ENCODE peak calls at places on chromosomes 6 and 20, in seven cellular contexts. J is IMR-90, H is H1, C is mesendoderm, W is neuronal stem cell, V is H9, Z is mesenchymal stem cell. S is an unnamed sample.

GRCh38 chr6:21455071-21455470 is 138.5 kb upstream of the SOX4 start:
- DNase-seq in Z (no peak), J (peak; percentile 6), V (no peak), H (no peak), W (no peak), C (no peak), S (no peak)

GRCh38 chr6:141988954-141989705 is 143.6 kb upstream of the GJE1 start:
- DNase-seq in Z (peak; percentile 78), V (peak; percentile 69), J (peak; percentile 81), H (peak; percentile 25), C (peak; percentile 93), W (peak; percentile 40), S (peak; percentile 92)

GRCh38 chr6:38508894-38509293 is 130.8 kb downstream of the BTBD9 start:
- DNase-seq in J (peak; percentile 79), Z (peak; percentile 74), C (peak; percentile 47), V (no peak), H (no peak), W (no peak), S (peak; percentile 47)

GRCh38 chr20:3092611-3093379 is 8.3 kb upstream of the AVP start:
- DNase-seq in C (peak; percentile 32), V (peak; percentile 52), Z (no peak), J (no peak), H (no peak), W (no peak), S (no peak)

GRCh38 chr6:150992682-150993081 is 127.2 kb downstream of the MTHFD1L start:
- DNase-seq in J (peak; percentile 47), Z (no peak), V (no peak), H (no peak), W (no peak), C (no peak), S (no peak)

GRCh38 chr6:16049178-16049577 is 79.7 kb upstream of the MYLIP start:
- DNase-seq in C (no peak), W (no peak), H (no peak), Z (peak; percentile 36), V (no peak), J (no peak), S (no peak)

GRCh38 chr20:45969712-45970634 is 2.0 kb downstream of the ZNF335 start:
- DNase-seq in W (peak; percentile 45), H (no peak), V (peak; percentile 53), J (peak; percentile 64), Z (peak; percentile 74), C (peak; percentile 87), S (no peak)

GRCh38 chr6:170269873-170270541 is 20.9 kb downstream of the DLL1 start:
- DNase-seq in H (no peak), C (no peak), Z (no peak), W (no peak), J (peak; percentile 43), V (no peak), S (peak; percentile 12)

GRCh38 chr20:52083627-52084232 is 107.8 kb downstream of the ZFP64 start:
- DNase-seq in V (peak; percentile 57), H (peak; percentile 25), Z (peak; percentile 74), W (peak; percentile 59), J (peak; percentile 75), C (peak; percentile 64), S (peak; percentile 48)

GRCh38 chr6:127923135-127923534 is 22.3 kb upstream of the THEMIS start:
- DNase-seq in Z (no peak), H (no peak), C (no peak), V (no peak), J (no peak), W (no peak), S (no peak)

GRCh38 chr6:14734416-14735340 is 511.2 kb upstream of the JARID2 start:
- DNase-seq in C (no peak), H (no peak), J (peak; percentile 93), Z (peak; percentile 96), W (no peak), V (no peak), S (peak; percentile 63)

GRCh38 chr6:14799928-14800327 is 445.9 kb upstream of the JARID2 start:
- DNase-seq in Z (peak; percentile 85), V (peak; percentile 69), W (peak; percentile 65), J (peak; percentile 81), C (peak; percentile 97), H (no peak), S (peak; percentile 78)

GRCh38 chr20:59845472-59845871 is 88.0 kb downstream of the SYCP2 start:
- DNase-seq in V (no peak), H (no peak), Z (no peak), W (no peak), C (no peak), J (no peak), S (no peak)

GRCh38 chr20:12166053-12166717 is 248.5 kb downstream of the BTBD3 start:
- DNase-seq in V (no peak), Z (peak; percentile 89), J (peak; percentile 95), W (no peak), H (no peak), C (no peak), S (peak; percentile 24)

GRCh38 chr6:150267686-150268561 is 100.9 kb upstream of the IYD start:
- DNase-seq in W (no peak), J (peak; percentile 88), Z (peak; percentile 24), H (no peak), V (no peak), C (no peak), S (no peak)

GRCh38 chr6:44024597-44025219 is 102.5 kb downstream of the MRPL14 start:
- DNase-seq in H (no peak), J (no peak), Z (no peak), V (peak; percentile 26), C (no peak), W (no peak), S (no peak)

GRCh38 chr20:56362833-56363413 is 4.1 kb downstream of the FAM210B start:
- DNase-seq in Z (no peak), H (no peak), W (no peak), C (peak; percentile 27), J (peak; percentile 16), V (peak; percentile 44), S (no peak)

GRCh38 chr20:32535953-32536823 is 48.9 kb downstream of the NOL4L start:
- DNase-seq in Z (no peak), H (no peak), J (peak; percentile 6), C (peak; percentile 97), V (peak; percentile 82), W (peak; percentile 87), S (peak; percentile 52)

GRCh38 chr6:147479857-147480256 is 28.6 kb upstream of the SAMD5 start:
- DNase-seq in J (no peak), C (no peak), W (no peak), V (no peak), Z (no peak), H (no peak), S (no peak)

GRCh38 chr6:40583694-40584093 is 3.5 kb downstream of the LRFN2 start:
- DNase-seq in J (no peak), Z (no peak), V (no peak), H (no peak), C (no peak), W (no peak), S (no peak)

GRCh38 chr6:20763311-20763710 is 229.1 kb downstream of the CDKAL1 start:
- DNase-seq in W (no peak), J (no peak), V (no peak), C (no peak), H (no peak), Z (no peak), S (no peak)

GRCh38 chr20:45935416-45936046 is 1.0 kb downstream of the PCIF1 start:
- DNase-seq in V (no peak), H (no peak), C (no peak), W (no peak), Z (peak; percentile 77), J (peak; percentile 43), S (no peak)

GRCh38 chr6:39092124-39092523 is 22.9 kb downstream of the SAYSD1 start:
- DNase-seq in J (no peak), Z (no peak), H (peak; percentile 21), C (peak; percentile 86), V (no peak), W (peak; percentile 18), S (no peak)

GRCh38 chr6:98054453-98054852 is 771.4 kb upstream of the MMS22L start:
- DNase-seq in V (no peak), H (no peak), J (peak; percentile 1), Z (no peak), C (peak; percentile 42), W (no peak), S (no peak)

GRCh38 chr6:4660377-4661321 is 115.6 kb upstream of the CDYL start:
- DNase-seq in J (peak; percentile 51), Z (no peak), H (no peak), W (no peak), V (peak; percentile 28), C (no peak), S (no peak)

GRCh38 chr6:76518443-76518842 is 446.0 kb upstream of the IMPG1 start:
- DNase-seq in J (no peak), H (no peak), Z (no peak), V (no peak), W (no peak), C (no peak), S (peak; percentile 31)

GRCh38 chr6:62288562-62288961 is 2.5 kb upstream of the KHDRBS2 start:
- DNase-seq in V (no peak), W (no peak), Z (no peak), C (no peak), H (no peak), J (no peak), S (no peak)
- H3K18ac ChIP-seq in V (no peak overlapping the region), W (no peak overlapping the region), Z (no peak overlapping the region), C (no peak overlapping the region), H (no peak overlapping the region), J (no peak overlapping the region), S (no peak overlapping the region)

GRCh38 chr6:154916857-154917256 is 78.3 kb upstream of the TIAM2 start:
- DNase-seq in C (no peak), H (no peak), V (no peak), J (no peak), Z (no peak), W (no peak), S (no peak)
- H3K23ac ChIP-seq in C (no peak overlapping the region), H (no peak overlapping the region), V (no peak overlapping the region), J (no peak overlapping the region), Z (no peak overlapping the region), W (no peak overlapping the region), S (no peak overlapping the region)

DNA sequence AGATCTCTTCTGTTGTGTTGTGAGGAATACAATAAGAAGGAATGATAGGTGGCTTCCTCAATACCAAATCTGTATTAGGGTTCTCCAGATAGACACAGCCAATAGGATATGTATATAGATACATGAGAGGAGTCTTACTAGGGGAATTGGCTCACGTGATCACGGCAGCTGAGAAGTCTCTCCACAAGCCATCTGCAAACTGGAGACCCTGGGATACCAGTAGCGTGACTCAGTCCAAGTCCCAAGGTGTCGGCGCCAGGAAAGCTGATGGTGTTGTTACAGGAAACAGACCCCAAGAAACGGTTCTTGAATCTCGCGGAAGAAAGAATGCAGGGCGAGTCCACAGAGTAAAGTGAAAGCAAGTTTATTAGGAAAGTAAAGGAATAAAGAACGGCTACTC is 61.4 kb downstream of the SYTL3 start:
- DNase-seq in Z (peak; percentile 37), J (peak; percentile 87), V (no peak), W (no peak), C (no peak), H (no peak), S (no peak)
- H3K18ac ChIP-seq in Z (no peak overlapping the region), J (no peak overlapping the region), V (no peak overlapping the region), W (no peak overlapping the region), C (no peak overlapping the region), H (no peak overlapping the region), S (no peak overlapping the region)

GRCh38 chr6:109202409-109203264 is 107.3 kb downstream of the CEP57L1 start:
- DNase-seq in W (no peak), V (no peak), Z (no peak), H (no peak), C (no peak), J (peak; percentile 4), S (peak; percentile 62)

GRCh38 chr6:109194770-109195169 is 99.5 kb downstream of the CEP57L1 start:
- DNase-seq in W (no peak), C (no peak), V (no peak), Z (no peak), J (no peak), H (no peak), S (no peak)

GRCh38 chr6:109192865-109193264 is 97.6 kb downstream of the CEP57L1 start:
- DNase-seq in Z (no peak), W (no peak), H (no peak), J (no peak), C (no peak), V (no peak), S (no peak)

GRCh38 chr6:109197061-109197460 is 101.8 kb downstream of the CEP57L1 start:
- DNase-seq in Z (no peak), C (no peak), H (no peak), V (no peak), J (no peak), W (no peak), S (no peak)
- H3K23ac ChIP-seq in Z (no peak overlapping the region), C (no peak overlapping the region), H (no peak overlapping the region), V (no peak overlapping the region), J (no peak overlapping the region), W (no peak overlapping the region), S (no peak overlapping the region)

S was measured in trophoblast cell.